ENCODE peak calls at places on chromosomes 1 and 21, in six cellular contexts. H is K562, C is GM12878, R is GM12891, Q is HepG2, Y is H1. M is an unnamed sample.

GRCh38 chr1:221394011-221394544 is 347.8 kb downstream of the DUSP10 start:
- DNase-seq in H (no peak), C (no peak), R (no peak), Q (no peak), Y (no peak), M (no peak)

GRCh38 chr1:26288311-26288941 is 8.5 kb downstream of the SH3BGRL3 start:
- DNase-seq in H (peak), C (no peak), R (no peak), Q (no peak), Y (no peak), M (no peak)

GRCh38 chr1:31421404-31422040 is 8.5 kb downstream of the SERINC2 start:
- DNase-seq in H (peak), C (no peak), R (no peak), Q (no peak), Y (no peak), M (no peak)

GRCh38 chr1:111366256-111366655 is 61.3 kb downstream of the OVGP1 start:
- DNase-seq in H (no peak), C (no peak), R (no peak), Q (no peak), Y (no peak), M (no peak)

GRCh38 chr1:5856246-5856815 is 135.9 kb downstream of the NPHP4 start:
- DNase-seq in H (peak), C (no peak), R (no peak), Q (peak), Y (no peak), M (no peak)

GRCh38 chr1:50724626-50725286 is 235.3 kb downstream of the FAF1 start:
- DNase-seq in H (no peak), C (peak), R (peak), Q (no peak), Y (no peak), M (no peak)

GRCh38 chr1:169493251-169493650 is 7.5 kb upstream of the SLC19A2 start:
- DNase-seq in H (no peak), C (no peak), R (no peak), Q (no peak), Y (no peak), M (no peak)

GRCh38 chr1:246267426-246267825 is 239.7 kb downstream of the SMYD3 start:
- DNase-seq in H (no peak), C (no peak), R (no peak), Q (no peak), Y (no peak), M (no peak)

GRCh38 chr1:240579511-240579910 is 32.4 kb downstream of the GREM2 start:
- DNase-seq in H (no peak), C (no peak), R (no peak), Q (no peak), Y (no peak), M (no peak)

GRCh38 chr1:40317394-40318074 is 448 bp upstream of the COL9A2 start:
- DNase-seq in H (no peak), C (no peak), R (no peak), Q (no peak), Y (no peak), M (no peak)

GRCh38 chr1:89702520-89703045 is 69.7 kb downstream of the LRRC8C start:
- DNase-seq in H (no peak), C (no peak), R (no peak), Q (no peak), Y (no peak), M (no peak)

GRCh38 chr1:78722947-78723346 is 73.3 kb downstream of the IFI44 start:
- DNase-seq in H (no peak), C (no peak), R (no peak), Q (no peak), Y (no peak), M (no peak)

GRCh38 chr1:3785458-3786157 is 10.7 kb downstream of the LRRC47 start:
- DNase-seq in H (peak), C (no peak), R (no peak), Q (peak), Y (no peak), M (no peak)

GRCh38 chr1:162019436-162019835 is 4.2 kb downstream of the OLFML2B start:
- DNase-seq in H (no peak), C (no peak), R (no peak), Q (no peak), Y (no peak), M (no peak)

GRCh38 chr1:183989078-183989577 is 48.4 kb downstream of the COLGALT2 start:
- DNase-seq in H (peak), C (peak), R (peak), Q (no peak), Y (no peak), M (peak)

GRCh38 chr1:71089536-71090270 is 8.9 kb upstream of the ZRANB2 start:
- DNase-seq in H (no peak), C (no peak), R (no peak), Q (no peak), Y (no peak), M (no peak)

GRCh38 chr1:228074954-228075730 is 7.4 kb upstream of the ARF1 start:
- DNase-seq in H (no peak), C (no peak), R (no peak), Q (no peak), Y (no peak), M (no peak)

GRCh38 chr1:113747376-113747775 is 11.9 kb downstream of the PHTF1 start:
- DNase-seq in H (no peak), C (no peak), R (no peak), Q (no peak), Y (no peak), M (no peak)

GRCh38 chr1:180636138-180636537 is 4.3 kb downstream of the XPR1 start:
- DNase-seq in H (peak), C (no peak), R (no peak), Q (no peak), Y (no peak), M (no peak)

DNA sequence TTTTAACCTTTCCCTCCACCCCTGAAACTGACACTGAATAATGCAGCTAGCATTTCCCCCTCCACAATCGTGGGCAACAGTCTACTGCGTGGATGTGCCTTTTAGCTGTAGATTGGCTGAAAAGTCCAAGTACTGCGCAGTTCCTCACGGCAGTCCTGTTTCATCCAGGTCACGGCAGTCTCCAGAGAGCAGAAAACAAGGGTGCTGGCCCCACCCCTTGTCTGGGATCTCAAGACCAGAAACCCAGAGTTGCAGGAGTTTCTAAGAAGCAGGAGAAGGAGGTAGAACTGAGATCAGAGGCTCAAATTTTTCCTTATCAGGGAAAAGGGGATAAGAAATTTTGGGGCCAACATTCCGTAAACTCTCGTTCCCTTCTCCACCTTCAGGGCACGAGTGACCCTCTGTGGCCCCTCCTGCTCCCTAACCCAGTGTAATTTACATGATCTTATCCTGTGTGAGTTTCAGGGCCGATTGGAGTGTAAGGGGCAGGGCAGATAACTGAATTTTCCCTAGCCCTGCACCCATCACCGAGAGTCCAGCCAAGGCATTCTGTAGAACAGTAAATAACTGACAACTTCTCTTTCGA is 25.9 kb upstream of the PLA2G2C start:
- DNase-seq in H (peak), C (no peak), R (no peak), Q (no peak), Y (no peak), M (no peak)
- TF ChIP-seq TAF1 in H (no peak), C (no peak), R (no peak), Q (no peak), Y (no peak), M (no peak)

GRCh38 chr1:18005238-18005637 is 102.4 kb upstream of the IGSF21 start:
- DNase-seq in H (no peak), C (no peak), R (no peak), Q (no peak), Y (no peak), M (no peak)

GRCh38 chr1:18008116-18008515 is 99.5 kb upstream of the IGSF21 start:
- DNase-seq in H (no peak), C (no peak), R (no peak), Q (no peak), Y (no peak), M (no peak)

GRCh38 chr1:18001725-18002124 is 105.9 kb upstream of the IGSF21 start:
- DNase-seq in H (no peak), C (no peak), R (no peak), Q (no peak), Y (no peak), M (no peak)

GRCh38 chr1:18007391-18008106 is 100.0 kb upstream of the IGSF21 start:
- DNase-seq in H (no peak), C (no peak), R (no peak), Q (no peak), Y (no peak), M (no peak)

GRCh38 chr1:18004257-18004656 is 103.3 kb upstream of the IGSF21 start:
- DNase-seq in H (no peak), C (no peak), R (no peak), Q (no peak), Y (no peak), M (no peak)
- TF ChIP-seq POLR2A in H (no peak), C (no peak), R (no peak), Q (no peak), Y (no peak), M (no peak)

GRCh38 chr21:43703068-43703880 is 15.7 kb upstream of the PDXK start:
- DNase-seq in H (peak), C (no peak), R (no peak), Q (peak), Y (no peak), M (no peak)

GRCh38 chr21:43699933-43700599 is 18.9 kb upstream of the PDXK start:
- DNase-seq in H (no peak), C (no peak), R (no peak), Q (no peak), Y (no peak), M (no peak)

GRCh38 chr21:43697758-43698643 is 20.9 kb upstream of the PDXK start:
- DNase-seq in H (no peak), C (no peak), R (no peak), Q (peak), Y (no peak), M (no peak)

GRCh38 chr21:43702785-43703067 is 16.2 kb upstream of the PDXK start:
- DNase-seq in H (no peak), C (no peak), R (no peak), Q (no peak), Y (no peak), M (no peak)

DNA sequence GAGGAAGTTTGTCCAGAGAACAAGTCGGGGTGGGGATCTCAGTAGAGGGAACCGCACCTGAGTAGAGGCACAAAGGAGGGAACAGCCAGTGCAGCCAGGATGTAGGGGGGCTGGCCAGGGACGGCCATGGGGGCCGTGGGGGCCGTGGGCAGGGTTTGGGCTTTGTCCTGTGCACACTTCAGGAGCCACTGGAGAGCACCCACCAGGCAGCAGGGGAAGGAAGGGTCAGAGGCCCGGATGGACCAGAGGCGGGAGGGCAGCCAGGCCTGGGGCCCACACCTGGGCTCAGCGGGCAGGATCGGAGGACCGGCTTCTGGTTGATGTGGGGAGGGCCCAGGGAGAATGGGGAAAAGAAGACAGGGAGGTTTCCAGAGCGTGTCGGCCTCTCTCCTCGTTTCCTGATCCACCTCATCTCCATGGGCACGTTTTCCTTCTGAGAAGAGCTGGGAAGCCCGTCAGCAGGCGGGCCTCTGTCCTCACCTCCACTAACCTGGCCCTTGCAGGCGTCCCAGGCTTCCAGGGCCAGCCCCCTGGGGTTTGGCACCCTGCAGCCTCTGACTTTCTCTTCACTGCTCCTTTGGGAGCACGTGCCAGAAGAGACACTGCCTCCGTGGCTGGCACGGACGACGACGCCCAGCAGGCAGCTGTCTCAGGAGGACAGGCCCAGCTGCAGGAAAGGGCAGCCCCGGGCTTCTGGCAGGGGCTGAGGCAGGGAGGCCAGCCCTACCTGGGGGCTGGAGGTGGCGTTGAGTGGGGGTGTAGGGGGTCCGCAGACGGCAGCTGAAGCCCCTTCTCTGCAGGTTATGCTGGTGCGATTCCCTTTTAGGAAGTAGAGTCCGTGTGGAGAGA is 16.8 kb upstream of the PDXK start:
- DNase-seq in H (no peak), C (no peak), R (no peak), Q (no peak), Y (no peak), M (no peak)
- TF ChIP-seq TAF1 in H (no peak), C (no peak), R (no peak), Q (no peak), Y (no peak), M (no peak)

GRCh38 chr1:23101101-23101827 is 67.4 kb downstream of the LUZP1 start:
- DNase-seq in H (no peak), C (no peak), R (no peak), Q (no peak), Y (no peak), M (no peak)

GRCh38 chr1:23099171-23099536 is 69.5 kb downstream of the LUZP1 start:
- DNase-seq in H (no peak), C (no peak), R (no peak), Q (no peak), Y (no peak), M (no peak)

GRCh38 chr1:23101891-23102688 is 66.6 kb downstream of the LUZP1 start:
- DNase-seq in H (no peak), C (no peak), R (no peak), Q (no peak), Y (no peak), M (no peak)

GRCh38 chr1:23098463-23099170 is 70.0 kb downstream of the LUZP1 start:
- DNase-seq in H (peak), C (no peak), R (no peak), Q (peak), Y (peak), M (peak)

GRCh38 chr1:23100074-23100748 is 68.4 kb downstream of the LUZP1 start:
- DNase-seq in H (no peak), C (no peak), R (no peak), Q (peak), Y (no peak), M (no peak)
- TF ChIP-seq POLR2A in H (no peak), C (no peak), R (no peak), Q (no peak), Y (no peak), M (no peak)

GRCh38 chr1:148289647-148290046 is 137.6 kb upstream of the NBPF11 start:
- DNase-seq in H (no peak), C (no peak), R (no peak), Q (no peak), Y (no peak), M (no peak)

GRCh38 chr1:148290881-148291280 is 138.8 kb upstream of the NBPF11 start:
- DNase-seq in H (no peak), C (no peak), R (no peak), Q (no peak), Y (no peak), M (no peak)

GRCh38 chr1:148296511-148296910 is 144.4 kb upstream of the NBPF11 start:
- DNase-seq in H (no peak), C (no peak), R (no peak), Q (no peak), Y (no peak), M (no peak)

GRCh38 chr1:148292915-148293314 is 140.8 kb upstream of the NBPF11 start:
- DNase-seq in H (no peak), C (no peak), R (no peak), Q (no peak), Y (no peak), M (no peak)
- TF ChIP-seq TAF1 in H (no peak), C (no peak), R (no peak), Q (no peak), Y (no peak), M (no peak)

GRCh38 chr1:205312866-205313680 is 8.5 kb downstream of the NUAK2 start:
- DNase-seq in H (no peak), C (no peak), R (no peak), Q (no peak), Y (no peak), M (no peak)
- TF ChIP-seq POLR2A in H (no peak), C (no peak), R (no peak), Q (no peak), Y (no peak), M (no peak)

GRCh38 chr1:94335447-94335846 is 82.7 kb upstream of the ABCD3 start:
- DNase-seq in H (no peak), C (no peak), R (no peak), Q (no peak), Y (no peak), M (no peak)

GRCh38 chr1:94334156-94334555 is 84.0 kb upstream of the ABCD3 start:
- DNase-seq in H (no peak), C (no peak), R (no peak), Q (no peak), Y (no peak), M (no peak)

GRCh38 chr1:94336991-94337390 is 81.2 kb upstream of the ABCD3 start:
- DNase-seq in H (no peak), C (no peak), R (no peak), Q (no peak), Y (no peak), M (no peak)

GRCh38 chr1:94334764-94335163 is 83.4 kb upstream of the ABCD3 start:
- DNase-seq in H (no peak), C (no peak), R (no peak), Q (no peak), Y (no peak), M (no peak)

DNA sequence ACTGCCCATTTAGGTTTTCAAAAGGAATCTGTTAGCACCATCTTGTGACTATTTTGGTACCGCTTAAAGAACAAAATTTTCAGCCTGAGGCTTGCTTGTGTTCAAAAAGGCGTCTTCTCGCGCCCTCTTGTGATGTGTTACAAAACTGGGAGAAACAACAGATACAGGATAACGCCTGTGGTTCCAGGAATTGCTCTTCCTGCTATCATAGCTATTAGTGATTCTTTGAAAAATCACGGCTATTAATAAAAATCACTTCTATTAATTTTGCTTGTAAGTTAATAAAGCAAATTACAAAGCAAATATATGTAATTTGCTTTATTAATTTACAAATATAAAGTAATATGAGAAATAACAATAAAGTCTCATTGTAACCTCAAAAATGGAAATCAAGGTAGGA is 82.2 kb upstream of the ABCD3 start:
- DNase-seq in H (peak), C (no peak), R (no peak), Q (peak), Y (no peak), M (no peak)
- TF ChIP-seq TAF1 in H (no peak), C (no peak), R (no peak), Q (no peak), Y (no peak), M (no peak)

GRCh38 chr1:43171876-43172531 is at the start of the genes CFAP57 and EBNA1BP2:
- DNase-seq in H (peak), C (peak), R (peak), Q (peak), Y (peak), M (peak)
- TF ChIP-seq POLR2A in H (peak), C (peak), R (peak), Q (peak), Y (peak), M (peak)

GRCh38 chr21:45018131-45019075 is 56.0 kb upstream of the ADARB1 start:
- DNase-seq in H (no peak), C (no peak), R (no peak), Q (no peak), Y (no peak), M (no peak)
- TF ChIP-seq TAF1 in H (no peak), C (no peak), R (no peak), Q (no peak), Y (no peak), M (no peak)

DNA sequence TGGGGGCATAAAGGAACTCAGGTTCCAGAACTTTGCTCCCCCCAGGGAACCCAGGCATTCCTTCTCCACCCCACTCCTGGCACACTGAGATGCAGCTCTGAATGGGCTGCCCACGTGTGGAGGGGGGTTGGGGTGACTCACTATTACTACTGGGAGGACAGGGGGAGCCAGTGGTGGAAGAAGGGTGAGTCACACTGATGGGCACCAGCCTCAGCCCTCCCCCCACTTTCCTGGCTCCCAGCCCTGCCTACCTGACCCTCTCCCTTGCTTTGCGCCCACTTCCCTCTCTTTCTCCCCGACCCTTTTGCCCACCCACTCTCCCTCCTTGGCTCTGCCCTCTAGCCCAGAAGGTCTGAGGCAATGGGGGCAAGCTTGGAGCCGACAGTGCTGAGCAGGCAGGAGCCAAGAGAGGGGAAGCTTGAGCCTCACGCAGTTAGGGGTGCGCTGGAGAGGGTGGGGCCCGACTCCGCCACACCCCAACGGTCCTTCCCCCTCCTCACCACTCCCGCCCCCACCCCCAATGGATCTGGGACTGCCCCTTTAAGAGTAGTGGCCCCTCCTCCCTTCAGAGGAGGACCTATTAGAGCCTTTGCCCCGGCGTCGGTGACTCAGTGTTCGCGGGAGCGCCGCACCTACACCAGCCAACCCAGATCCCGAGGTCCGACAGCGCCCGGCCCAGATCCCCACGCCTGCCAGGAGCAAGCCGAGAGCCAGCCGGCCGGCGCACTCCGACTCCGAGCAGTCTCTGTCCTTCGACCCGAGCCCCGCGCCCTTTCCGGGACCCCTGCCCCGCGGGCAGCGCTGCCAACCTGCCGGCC is at the start of gene LMNA:
- DNase-seq in H (peak), C (peak), R (peak), Q (peak), Y (no peak), M (peak)
- TF ChIP-seq POLR2A in H (peak), C (peak), R (peak), Q (no peak), Y (peak), M (peak)

M was measured in GM12892.